ENCODE peak calls at places on chromosomes 11 and 22, in seven cellular contexts. C, V, Y, M, Z, W and B are unnamed samples.
A peak's percentile ranks its signal among the peaks of the same experiment; 100 is the strongest.

GRCh38 chr11:15893080-15893492 is 463.3 kb downstream of the SOX6 start:
- DNase-seq in W (no peak), C (no peak), V (peak; percentile 94), M (peak; percentile 93), Y (no peak), Z (no peak), B (no peak)

GRCh38 chr11:125102025-125102424 is 9.4 kb downstream of the TMEM218 start:
- DNase-seq in C (no peak), V (no peak), W (no peak), M (no peak), Z (no peak), Y (no peak), B (no peak)

GRCh38 chr11:102727890-102728289 is 3.1 kb upstream of the MMP8 start:
- DNase-seq in M (peak; percentile 80), C (no peak), W (no peak), Z (no peak), Y (no peak), V (peak; percentile 52), B (no peak)

GRCh38 chr11:44785856-44786606 is 59.3 kb downstream of the TSPAN18 start:
- DNase-seq in Y (no peak), W (no peak), C (no peak), V (no peak), M (no peak), Z (no peak), B (no peak)

GRCh38 chr22:47739216-47739615 is 976.8 kb downstream of the TBC1D22A start:
- DNase-seq in C (no peak), V (no peak), Y (no peak), W (no peak), Z (no peak), M (no peak), B (no peak)

GRCh38 chr11:44300881-44301855 is 8.8 kb downstream of the ALX4 start:
- DNase-seq in C (no peak), W (no peak), V (no peak), Z (no peak), Y (no peak), M (no peak), B (no peak)

GRCh38 chr11:14519692-14520085 is 497 bp downstream of the PSMA1 start:
- DNase-seq in W (no peak), C (no peak), M (peak; percentile 34), V (no peak), Z (no peak), Y (no peak), B (no peak)

GRCh38 chr22:30266445-30267381 is at the start of gene OSM:
- DNase-seq in C (no peak), M (no peak), Z (no peak), V (no peak), Y (peak; percentile 83), W (peak; percentile 56), B (peak; percentile 76)

GRCh38 chr11:71114124-71114851 is 138.1 kb downstream of the SHANK2 start:
- DNase-seq in Y (no peak), Z (no peak), V (no peak), C (peak; percentile 18), M (no peak), W (no peak), B (no peak)

GRCh38 chr11:116614306-116615210 is 158.2 kb downstream of the BUD13 start:
- DNase-seq in C (no peak), W (no peak), V (no peak), Z (no peak), M (no peak), Y (no peak), B (no peak)

GRCh38 chr11:15629690-15630321 is 515.1 kb downstream of the INSC start:
- DNase-seq in W (no peak), M (no peak), Y (no peak), Z (no peak), V (no peak), C (no peak), B (no peak)

GRCh38 chr22:20530368-20531153 is 23.2 kb downstream of the MED15 start:
- DNase-seq in Y (peak; percentile 71), Z (no peak), W (no peak), V (no peak), M (peak; percentile 91), C (no peak), B (no peak)

GRCh38 chr22:24398409-24398808 is 29.0 kb upstream of the ADORA2A start:
- DNase-seq in Y (no peak), Z (no peak), V (no peak), W (no peak), C (no peak), M (no peak), B (no peak)

GRCh38 chr11:16791494-16791961 is 53.1 kb downstream of the C11orf58 start:
- DNase-seq in M (peak; percentile 98), Z (peak; percentile 62), W (no peak), C (no peak), V (peak; percentile 71), Y (no peak), B (no peak)

GRCh38 chr11:46120361-46120710 is 918 bp downstream of the PHF21A start:
- DNase-seq in C (no peak), Y (peak; percentile 50), W (peak; percentile 45), Z (no peak), V (no peak), M (peak; percentile 6), B (peak; percentile 26)

GRCh38 chr22:39868741-39869140 is 24.8 kb downstream of the ENTHD1 start:
- DNase-seq in Z (no peak), W (no peak), Y (no peak), M (peak; percentile 6), C (no peak), V (no peak), B (no peak)

GRCh38 chr11:134725939-134726639 is 314.0 kb upstream of the B3GAT1 start:
- DNase-seq in Z (no peak), V (no peak), W (peak; percentile 34), Y (no peak), M (no peak), C (peak; percentile 20), B (no peak)

GRCh38 chr11:123483058-123483457 is 53.0 kb downstream of the GRAMD1B start:
- DNase-seq in Y (no peak), M (peak; percentile 83), W (no peak), Z (no peak), V (no peak), C (no peak), B (no peak)

GRCh38 chr11:24453129-24453723 is 43.6 kb upstream of the LUZP2 start:
- DNase-seq in W (no peak), Y (no peak), C (no peak), V (no peak), Z (no peak), M (peak; percentile 49), B (no peak)

GRCh38 chr22:20203142-20204099 is 52.6 kb upstream of the CCDC188 start:
- DNase-seq in W (no peak), M (peak; percentile 45), Z (no peak), V (no peak), C (no peak), Y (no peak), B (no peak)

GRCh38 chr22:27828214-27828587 is 26.6 kb upstream of the MN1 start:
- DNase-seq in Z (no peak), C (no peak), M (no peak), Y (no peak), W (no peak), V (no peak), B (no peak)

GRCh38 chr22:49094858-49095257 is 732.8 kb downstream of the BRD1 start:
- DNase-seq in W (no peak), V (no peak), C (no peak), M (no peak), Y (peak; percentile 38), Z (no peak), B (no peak)

GRCh38 chr22:30182365-30182764 is 64.2 kb downstream of the LIF start:
- DNase-seq in M (peak; percentile 36), C (no peak), Z (no peak), V (no peak), W (no peak), Y (no peak), B (no peak)

GRCh38 chr11:57546869-57547518 is 9.6 kb downstream of the SMTNL1 start:
- DNase-seq in Z (no peak), W (no peak), M (peak; percentile 26), V (no peak), C (no peak), Y (no peak), B (no peak)
- TF ChIP-seq CTCF in Z (no peak), W (no peak), M (peak; percentile 9), V (peak; percentile 22), C (no peak), Y (no peak), B (no peak)

GRCh38 chr22:26585104-26585790 is 4.7 kb downstream of the TPST2 start:
- DNase-seq in W (no peak), Y (peak; percentile 89), Z (no peak), M (peak; percentile 84), V (peak; percentile 59), C (peak; percentile 34), B (no peak)
- TF ChIP-seq CTCF in W (no peak), Y (no peak), Z (no peak), M (no peak), V (no peak), C (no peak), B (no peak)

DNA sequence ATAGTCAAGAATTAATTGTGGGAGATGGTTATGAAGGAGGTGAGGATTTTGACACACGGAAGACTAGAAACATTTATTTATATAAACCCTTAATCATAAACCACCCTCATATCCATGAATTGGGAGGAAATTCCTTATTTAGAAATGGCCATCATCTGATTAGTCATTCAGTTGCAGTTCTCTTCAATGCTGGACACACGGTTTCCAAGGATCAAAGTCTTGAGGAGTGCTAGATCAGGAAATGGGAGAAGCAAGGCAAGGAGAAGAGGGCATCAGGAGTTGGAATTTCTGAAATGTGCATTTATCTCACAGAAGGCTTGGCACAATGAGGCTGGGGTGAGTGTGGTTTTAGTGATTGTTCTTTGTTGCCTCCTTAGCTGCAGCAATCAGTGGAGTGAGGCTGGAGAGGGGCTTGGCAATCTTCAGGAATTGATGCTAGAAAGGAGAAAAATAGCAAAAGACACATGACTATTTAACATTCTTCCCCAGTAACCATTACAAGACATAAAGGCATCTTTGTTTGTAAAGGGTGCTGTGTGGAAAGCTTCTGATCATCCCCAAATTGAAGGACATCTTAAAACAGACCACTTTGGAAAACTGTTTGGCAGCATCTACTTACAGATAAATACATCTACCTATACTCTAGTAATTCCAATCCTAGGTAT is 21.6 kb upstream of the GDPD4 start:
- DNase-seq in M (peak; percentile 71), Y (no peak), C (no peak), V (no peak), W (no peak), Z (no peak), B (no peak)
- TF ChIP-seq CTCF in M (no peak), Y (no peak), C (no peak), V (no peak), W (no peak), Z (no peak), B (no peak)

DNA sequence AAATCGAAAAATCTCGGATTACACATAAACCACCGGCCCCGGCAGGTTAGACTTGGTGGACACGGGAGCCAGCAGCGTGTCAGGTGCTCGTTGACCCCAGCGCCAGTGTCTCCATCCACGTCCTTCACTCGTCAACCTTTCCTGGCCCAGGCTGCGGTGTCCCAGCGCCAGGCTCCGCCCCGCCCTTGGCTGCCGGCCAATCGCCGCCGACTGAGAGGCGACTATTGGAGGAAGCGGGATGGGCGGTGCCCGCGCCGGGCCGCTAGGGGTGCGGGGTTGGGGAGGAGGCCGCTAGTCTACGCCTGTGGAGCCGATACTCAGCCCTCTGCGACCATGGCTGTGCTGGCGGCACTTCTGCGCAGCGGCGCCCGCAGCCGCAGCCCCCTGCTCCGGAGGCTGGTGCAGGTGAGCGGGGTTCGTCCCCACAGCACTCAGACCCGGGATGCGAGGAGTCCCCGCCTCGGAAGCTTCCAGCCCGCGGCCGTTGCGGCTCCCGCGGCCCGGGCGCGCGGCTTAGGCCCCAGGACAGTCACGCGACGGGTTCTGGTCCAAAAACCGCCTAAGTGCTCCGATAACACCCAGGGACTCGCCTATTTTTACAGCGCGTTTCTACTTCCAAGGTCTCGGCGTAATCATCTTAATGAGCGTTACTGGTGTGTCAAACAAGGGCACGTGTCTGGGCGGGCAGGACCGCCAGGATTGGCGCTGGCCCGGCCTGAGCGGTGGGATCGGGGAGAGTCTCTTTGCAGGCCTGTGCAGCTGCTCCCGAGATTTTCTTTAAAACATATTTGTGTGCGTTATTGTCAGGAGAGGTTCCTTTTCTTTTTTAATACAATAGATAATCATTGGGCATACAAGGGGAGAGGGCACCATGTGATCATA is at the start of gene ACAT1:
- DNase-seq in V (no peak), M (peak; percentile 85), Y (peak; percentile 99), Z (peak; percentile 86), C (peak; percentile 92), W (peak; percentile 98), B (peak; percentile 91)
- TF ChIP-seq CTCF in V (peak; percentile 18), M (no peak), Y (peak; percentile 29), Z (peak; percentile 52), C (peak; percentile 41), W (peak; percentile 20), B (peak; percentile 13)